ENCODE peak calls at places on chromosomes 12 and 14, in six cellular contexts. I is thoracic aorta, K is activated T-helper 1 cell treated with Interleukin-2 at 50 U/mL for 16 hours, N is GM23248, E is SIG-M5, X is T-helper 1 cell. C is an unnamed sample.

GRCh38 chr12:68530965-68531364 is 79.7 kb upstream of the RAP1B start:
- DNase-seq in N (peak), K (no peak), I (peak), E (no peak), X (no peak), C (no peak)

GRCh38 chr12:108806350-108806749 is 51.0 kb downstream of the SSH1 start:
- DNase-seq in E (no peak), N (peak), I (no peak), X (no peak), K (no peak), C (no peak)

GRCh38 chr12:30837595-30837994 is 82.8 kb upstream of the CAPRIN2 start:
- DNase-seq in E (no peak), N (no peak), X (no peak), I (no peak), K (no peak), C (no peak)

GRCh38 chr14:88196925-88197324 is 126.1 kb downstream of the KCNK10 start:
- DNase-seq in N (no peak), I (no peak), K (no peak), E (no peak), X (no peak), C (no peak)

GRCh38 chr12:57461326-57461903 is 1.8 kb downstream of the GLI1 start:
- DNase-seq in N (peak), I (no peak), K (no peak), E (no peak), X (no peak), C (no peak)

GRCh38 chr12:99521664-99522063 is 125.9 kb upstream of the GARIN6 start:
- DNase-seq in E (no peak), I (no peak), N (no peak), X (no peak), K (no peak), C (no peak)

GRCh38 chr14:104567957-104568225 is 11.7 kb upstream of the C14orf180 start:
- DNase-seq in N (no peak), X (no peak), E (no peak), K (no peak), I (no peak), C (no peak)

GRCh38 chr14:34258318-34258717 is 203.7 kb downstream of the SPTSSA start:
- DNase-seq in X (no peak), K (no peak), E (no peak), I (no peak), N (peak), C (no peak)

GRCh38 chr12:124744659-124745467 is 118.8 kb downstream of the SCARB1 start:
- DNase-seq in N (peak), X (no peak), K (no peak), I (no peak), E (no peak), C (no peak)

GRCh38 chr12:121781751-121782615 is 11.5 kb downstream of the RHOF start:
- DNase-seq in E (no peak), K (no peak), N (peak), X (no peak), I (no peak), C (no peak)